ENCODE peak calls at places on chromosomes 6 and 20, in nine cellular contexts. One of them, this sample, is unnamed.

GRCh38 chr6:82246802-82247633 is 526 bp downstream of the IBTK start:
- DNase-seq in NCI-H774: peak
- DNase-seq in activated T-cell treated with anti-CD3 and anti-CD28 coated beads, Interleukin-2, amount 50 U/mL, for 72 hours: no peak
- DNase-seq in psoas muscle: peak
- DNase-seq in GM04503: peak
- DNase-seq in stimulated activated CD8-positive, alpha-beta memory T cell treated with anti-CD3 and anti-CD28 coated beads, Interleukin-2, amount 100 ng/mL, for 1 hour: no peak
- DNase-seq in AG09319: no peak
- DNase-seq in ELR: peak
- DNase-seq in DMS153: peak
- DNase-seq in this sample: no peak

GRCh38 chr6:143964667-143965066 is 43.4 kb downstream of the PLAGL1 start:
- DNase-seq in NCI-H774: no peak
- DNase-seq in ELR: no peak
- DNase-seq in stimulated activated CD8-positive, alpha-beta memory T cell treated with anti-CD3 and anti-CD28 coated beads, Interleukin-2, amount 100 ng/mL, for 1 hour: no peak
- DNase-seq in activated T-cell treated with anti-CD3 and anti-CD28 coated beads, Interleukin-2, amount 50 U/mL, for 72 hours: no peak
- DNase-seq in GM04503: no peak
- DNase-seq in AG09319: no peak
- DNase-seq in psoas muscle: peak
- DNase-seq in DMS153: no peak
- DNase-seq in this sample: no peak

GRCh38 chr6:158475344-158476302 is 84.3 kb upstream of the TMEM181 start:
- DNase-seq in DMS153: peak
- DNase-seq in AG09319: no peak
- DNase-seq in stimulated activated CD8-positive, alpha-beta memory T cell treated with anti-CD3 and anti-CD28 coated beads, Interleukin-2, amount 100 ng/mL, for 1 hour: no peak
- DNase-seq in psoas muscle: no peak
- DNase-seq in ELR: peak
- DNase-seq in activated T-cell treated with anti-CD3 and anti-CD28 coated beads, Interleukin-2, amount 50 U/mL, for 72 hours: no peak
- DNase-seq in NCI-H774: peak
- DNase-seq in GM04503: no peak
- DNase-seq in this sample: no peak

GRCh38 chr6:69907981-69908498 is 41.7 kb downstream of the COL19A1 start:
- DNase-seq in GM04503: peak
- DNase-seq in stimulated activated CD8-positive, alpha-beta memory T cell treated with anti-CD3 and anti-CD28 coated beads, Interleukin-2, amount 100 ng/mL, for 1 hour: no peak
- DNase-seq in DMS153: no peak
- DNase-seq in ELR: peak
- DNase-seq in NCI-H774: no peak
- DNase-seq in AG09319: peak
- DNase-seq in psoas muscle: no peak
- DNase-seq in activated T-cell treated with anti-CD3 and anti-CD28 coated beads, Interleukin-2, amount 50 U/mL, for 72 hours: no peak
- DNase-seq in this sample: no peak

GRCh38 chr6:98579941-98580340 is 254.4 kb upstream of the POU3F2 start:
- DNase-seq in activated T-cell treated with anti-CD3 and anti-CD28 coated beads, Interleukin-2, amount 50 U/mL, for 72 hours: no peak
- DNase-seq in ELR: peak
- DNase-seq in NCI-H774: no peak
- DNase-seq in DMS153: no peak
- DNase-seq in AG09319: no peak
- DNase-seq in stimulated activated CD8-positive, alpha-beta memory T cell treated with anti-CD3 and anti-CD28 coated beads, Interleukin-2, amount 100 ng/mL, for 1 hour: no peak
- DNase-seq in psoas muscle: no peak
- DNase-seq in GM04503: no peak
- DNase-seq in this sample: no peak

GRCh38 chr6:3713266-3713665 is 38.2 kb downstream of the PXDC1 start:
- DNase-seq in AG09319: no peak
- DNase-seq in psoas muscle: no peak
- DNase-seq in activated T-cell treated with anti-CD3 and anti-CD28 coated beads, Interleukin-2, amount 50 U/mL, for 72 hours: no peak
- DNase-seq in ELR: no peak
- DNase-seq in NCI-H774: no peak
- DNase-seq in stimulated activated CD8-positive, alpha-beta memory T cell treated with anti-CD3 and anti-CD28 coated beads, Interleukin-2, amount 100 ng/mL, for 1 hour: no peak
- DNase-seq in DMS153: no peak
- DNase-seq in GM04503: no peak
- DNase-seq in this sample: no peak

GRCh38 chr6:120468486-120468885 is 865.8 kb downstream of the TBC1D32 start:
- DNase-seq in ELR: no peak
- DNase-seq in psoas muscle: no peak
- DNase-seq in GM04503: no peak
- DNase-seq in AG09319: no peak
- DNase-seq in activated T-cell treated with anti-CD3 and anti-CD28 coated beads, Interleukin-2, amount 50 U/mL, for 72 hours: no peak
- DNase-seq in NCI-H774: no peak
- DNase-seq in stimulated activated CD8-positive, alpha-beta memory T cell treated with anti-CD3 and anti-CD28 coated beads, Interleukin-2, amount 100 ng/mL, for 1 hour: no peak
- DNase-seq in DMS153: no peak
- DNase-seq in this sample: no peak

GRCh38 chr6:170464524-170464979 is 88.6 kb downstream of the PSMB1 start:
- DNase-seq in AG09319: no peak
- DNase-seq in ELR: no peak
- DNase-seq in activated T-cell treated with anti-CD3 and anti-CD28 coated beads, Interleukin-2, amount 50 U/mL, for 72 hours: no peak
- DNase-seq in stimulated activated CD8-positive, alpha-beta memory T cell treated with anti-CD3 and anti-CD28 coated beads, Interleukin-2, amount 100 ng/mL, for 1 hour: peak
- DNase-seq in DMS153: no peak
- DNase-seq in GM04503: no peak
- DNase-seq in psoas muscle: no peak
- DNase-seq in NCI-H774: no peak
- DNase-seq in this sample: no peak

GRCh38 chr20:44650777-44651493 is 564 bp downstream of the ADA start:
- DNase-seq in NCI-H774: no peak
- DNase-seq in ELR: no peak
- DNase-seq in activated T-cell treated with anti-CD3 and anti-CD28 coated beads, Interleukin-2, amount 50 U/mL, for 72 hours: peak
- DNase-seq in psoas muscle: peak
- DNase-seq in GM04503: no peak
- DNase-seq in AG09319: no peak
- DNase-seq in DMS153: no peak
- DNase-seq in stimulated activated CD8-positive, alpha-beta memory T cell treated with anti-CD3 and anti-CD28 coated beads, Interleukin-2, amount 100 ng/mL, for 1 hour: no peak
- DNase-seq in this sample: peak

GRCh38 chr6:41428402-41428994 is 93.1 kb downstream of the NCR2 start:
- DNase-seq in DMS153: no peak
- DNase-seq in GM04503: no peak
- DNase-seq in activated T-cell treated with anti-CD3 and anti-CD28 coated beads, Interleukin-2, amount 50 U/mL, for 72 hours: no peak
- DNase-seq in NCI-H774: no peak
- DNase-seq in AG09319: no peak
- DNase-seq in stimulated activated CD8-positive, alpha-beta memory T cell treated with anti-CD3 and anti-CD28 coated beads, Interleukin-2, amount 100 ng/mL, for 1 hour: no peak
- DNase-seq in psoas muscle: no peak
- DNase-seq in ELR: no peak
- DNase-seq in this sample: no peak

GRCh38 chr6:39231386-39231785 is 2.1 kb upstream of the KCNK5 start:
- DNase-seq in ELR: no peak
- DNase-seq in stimulated activated CD8-positive, alpha-beta memory T cell treated with anti-CD3 and anti-CD28 coated beads, Interleukin-2, amount 100 ng/mL, for 1 hour: no peak
- DNase-seq in NCI-H774: no peak
- DNase-seq in DMS153: no peak
- DNase-seq in activated T-cell treated with anti-CD3 and anti-CD28 coated beads, Interleukin-2, amount 50 U/mL, for 72 hours: no peak
- DNase-seq in psoas muscle: no peak
- DNase-seq in AG09319: no peak
- DNase-seq in GM04503: no peak
- DNase-seq in this sample: no peak

GRCh38 chr6:157106487-157106886 is 216.8 kb downstream of the TMEM242 start:
- DNase-seq in psoas muscle: no peak
- DNase-seq in stimulated activated CD8-positive, alpha-beta memory T cell treated with anti-CD3 and anti-CD28 coated beads, Interleukin-2, amount 100 ng/mL, for 1 hour: no peak
- DNase-seq in ELR: peak
- DNase-seq in NCI-H774: no peak
- DNase-seq in DMS153: no peak
- DNase-seq in GM04503: no peak
- DNase-seq in AG09319: no peak
- DNase-seq in activated T-cell treated with anti-CD3 and anti-CD28 coated beads, Interleukin-2, amount 50 U/mL, for 72 hours: peak
- DNase-seq in this sample: no peak

GRCh38 chr20:3927486-3928291 is 38.5 kb downstream of the PANK2 start:
- DNase-seq in AG09319: no peak
- DNase-seq in DMS153: peak
- DNase-seq in NCI-H774: peak
- DNase-seq in activated T-cell treated with anti-CD3 and anti-CD28 coated beads, Interleukin-2, amount 50 U/mL, for 72 hours: no peak
- DNase-seq in GM04503: no peak
- DNase-seq in stimulated activated CD8-positive, alpha-beta memory T cell treated with anti-CD3 and anti-CD28 coated beads, Interleukin-2, amount 100 ng/mL, for 1 hour: no peak
- DNase-seq in ELR: no peak
- DNase-seq in psoas muscle: no peak
- DNase-seq in this sample: no peak

GRCh38 chr20:956330-956951 is 40.3 kb upstream of the ANGPT4 start:
- DNase-seq in psoas muscle: peak
- DNase-seq in activated T-cell treated with anti-CD3 and anti-CD28 coated beads, Interleukin-2, amount 50 U/mL, for 72 hours: peak
- DNase-seq in GM04503: no peak
- DNase-seq in DMS153: peak
- DNase-seq in NCI-H774: peak
- DNase-seq in stimulated activated CD8-positive, alpha-beta memory T cell treated with anti-CD3 and anti-CD28 coated beads, Interleukin-2, amount 100 ng/mL, for 1 hour: peak
- DNase-seq in ELR: peak
- DNase-seq in AG09319: peak
- DNase-seq in this sample: peak

GRCh38 chr6:79334674-79335073 is 100.2 kb upstream of the HMGN3 start:
- DNase-seq in stimulated activated CD8-positive, alpha-beta memory T cell treated with anti-CD3 and anti-CD28 coated beads, Interleukin-2, amount 100 ng/mL, for 1 hour: no peak
- DNase-seq in GM04503: no peak
- DNase-seq in psoas muscle: no peak
- DNase-seq in NCI-H774: no peak
- DNase-seq in AG09319: no peak
- DNase-seq in DMS153: no peak
- DNase-seq in ELR: no peak
- DNase-seq in activated T-cell treated with anti-CD3 and anti-CD28 coated beads, Interleukin-2, amount 50 U/mL, for 72 hours: no peak
- DNase-seq in this sample: no peak

GRCh38 chr6:3711776-3712175 is 39.7 kb downstream of the PXDC1 start:
- DNase-seq in DMS153: no peak
- DNase-seq in activated T-cell treated with anti-CD3 and anti-CD28 coated beads, Interleukin-2, amount 50 U/mL, for 72 hours: no peak
- DNase-seq in stimulated activated CD8-positive, alpha-beta memory T cell treated with anti-CD3 and anti-CD28 coated beads, Interleukin-2, amount 100 ng/mL, for 1 hour: no peak
- DNase-seq in ELR: no peak
- DNase-seq in psoas muscle: no peak
- DNase-seq in NCI-H774: no peak
- DNase-seq in AG09319: no peak
- DNase-seq in GM04503: no peak
- DNase-seq in this sample: no peak

GRCh38 chr20:51138576-51138975 is 115.7 kb upstream of the KCNG1 start:
- DNase-seq in stimulated activated CD8-positive, alpha-beta memory T cell treated with anti-CD3 and anti-CD28 coated beads, Interleukin-2, amount 100 ng/mL, for 1 hour: no peak
- DNase-seq in ELR: no peak
- DNase-seq in AG09319: no peak
- DNase-seq in GM04503: no peak
- DNase-seq in activated T-cell treated with anti-CD3 and anti-CD28 coated beads, Interleukin-2, amount 50 U/mL, for 72 hours: no peak
- DNase-seq in DMS153: no peak
- DNase-seq in psoas muscle: no peak
- DNase-seq in NCI-H774: no peak
- DNase-seq in this sample: no peak